ENCODE peak calls at places on chromosomes 13 and 19, in seven cellular contexts. E is EH, H is fibroblast of the conjunctiva, B is cerebellum, K is SW480, O is A549, Z is glutamatergic neuron. V is an unnamed sample.
A peak's percentile ranks its signal among the peaks of the same experiment; 100 is the strongest.

GRCh38 chr13:85772379-85772778 is 26.8 kb downstream of the SLITRK6 start:
- DNase-seq in O (peak; percentile 58), B (no peak), K (no peak), Z (no peak), E (peak; percentile 0), H (no peak), V (no peak)

GRCh38 chr13:44040754-44041100 is 161.0 kb downstream of the LACC1 start:
- DNase-seq in B (no peak), K (no peak), O (no peak), Z (no peak), E (peak; percentile 18), H (no peak), V (no peak)

GRCh38 chr13:107600986-107601385 is 614.4 kb downstream of the LIG4 start:
- DNase-seq in B (no peak), K (no peak), O (no peak), E (no peak), Z (no peak), H (no peak), V (no peak)

GRCh38 chr13:66459143-66459542 is 771.0 kb downstream of the PCDH9 start:
- DNase-seq in K (no peak), O (no peak), B (no peak), H (no peak), E (no peak), Z (no peak), V (no peak)

GRCh38 chr13:72174549-72174948 is 307.5 kb upstream of the DACH1 start:
- DNase-seq in Z (no peak), O (no peak), H (no peak), B (no peak), K (no peak), E (no peak), V (no peak)

GRCh38 chr19:4337906-4338440 is 654 bp downstream of the STAP2 start:
- DNase-seq in H (no peak), B (no peak), O (no peak), E (peak; percentile 24), Z (no peak), K (peak; percentile 36), V (no peak)

GRCh38 chr13:66660013-66660804 is 569.9 kb downstream of the PCDH9 start:
- DNase-seq in Z (no peak), H (peak; percentile 47), K (no peak), B (no peak), E (peak; percentile 70), O (peak; percentile 61), V (no peak)

GRCh38 chr19:18833849-18834643 is 2.3 kb downstream of the UPF1 start:
- DNase-seq in B (no peak), O (no peak), Z (no peak), H (no peak), E (peak; percentile 9), K (peak; percentile 23), V (no peak)

GRCh38 chr19:56131651-56132050 is 9.4 kb upstream of the ZNF444 start:
- DNase-seq in H (no peak), E (no peak), O (no peak), B (no peak), Z (no peak), K (no peak), V (no peak)

GRCh38 chr13:49608932-49609331 is 19.4 kb upstream of the ARL11 start:
- DNase-seq in E (no peak), H (no peak), O (no peak), B (no peak), K (no peak), Z (no peak), V (no peak)

V was measured in WERI-Rb-1.